ENCODE peak calls at places on chromosomes 4 and X, in ten cellular contexts. W is upper lobe of right lung, Z is GM12865, M is cardiac muscle cell, X is GM13977, N is fibroblast of lung, Q is AG09319, A is left ventricle myocardium inferior, K is neural progenitor cell, P is dorsolateral prefrontal cortex. I is an unnamed sample.

GRCh38 chr4:84529169-84529751 is 30.2 kb upstream of the NKX6-1 start:
- DNase-seq in W (no peak), Z (peak), M (peak), X (peak), N (peak), Q (no peak), A (no peak), K (peak), P (no peak), I (peak)

GRCh38 chrX:65674351-65674893 is 7.0 kb downstream of the MSN start:
- DNase-seq in W (no peak), Z (no peak), M (peak), X (no peak), N (no peak), Q (no peak), A (no peak), K (no peak), P (no peak), I (no peak)

GRCh38 chrX:145506225-145506624 is 258.9 kb downstream of the SPANXN1 start:
- DNase-seq in W (no peak), Z (no peak), M (no peak), X (no peak), N (no peak), Q (no peak), A (no peak), K (no peak), P (no peak), I (no peak)

GRCh38 chrX:52509916-52510315 is 6.9 kb downstream of the XAGE1B start:
- DNase-seq in W (no peak), Z (no peak), M (no peak), X (no peak), N (no peak), Q (no peak), A (no peak), K (no peak), P (no peak), I (no peak)

GRCh38 chr4:140019619-140020367 is 134.2 kb downstream of the MAML3 start:
- DNase-seq in W (no peak), Z (no peak), M (no peak), X (no peak), N (no peak), Q (no peak), A (no peak), K (no peak), P (no peak), I (no peak)

GRCh38 chr4:110270492-110271197 is 72.2 kb upstream of the ELOVL6 start:
- DNase-seq in W (no peak), Z (no peak), M (no peak), X (no peak), N (peak), Q (peak), A (no peak), K (no peak), P (no peak), I (no peak)

GRCh38 chr4:80268081-80268823 is 1.8 kb downstream of the FGF5 start:
- DNase-seq in W (no peak), Z (no peak), M (peak), X (no peak), N (peak), Q (no peak), A (no peak), K (peak), P (no peak), I (peak)

GRCh38 chr4:3644849-3645627 is 112.8 kb upstream of the LRPAP1 start:
- DNase-seq in W (no peak), Z (no peak), M (no peak), X (no peak), N (peak), Q (no peak), A (no peak), K (no peak), P (peak), I (no peak)

GRCh38 chr4:3708103-3708510 is 58.1 kb upstream of the ADRA2C start:
- DNase-seq in W (peak), Z (no peak), M (no peak), X (no peak), N (no peak), Q (no peak), A (no peak), K (peak), P (peak), I (peak)

GRCh38 chrX:109959356-109959871 is 43.5 kb upstream of the TMEM164 start:
- DNase-seq in W (no peak), Z (no peak), M (no peak), X (no peak), N (no peak), Q (no peak), A (no peak), K (no peak), P (no peak), I (no peak)

GRCh38 chr4:7278071-7278765 is 85.9 kb downstream of the SORCS2 start:
- DNase-seq in W (no peak), Z (no peak), M (no peak), X (no peak), N (no peak), Q (no peak), A (no peak), K (no peak), P (no peak), I (no peak)

GRCh38 chrX:46757593-46757992 is 1.3 kb downstream of the SLC9A7 start:
- DNase-seq in W (no peak), Z (peak), M (no peak), X (no peak), N (peak), Q (no peak), A (no peak), K (no peak), P (no peak), I (no peak)

GRCh38 chrX:149760965-149761364 is 12.9 kb upstream of the HSFX1 start:
- DNase-seq in W (no peak), Z (no peak), M (no peak), X (no peak), N (no peak), Q (no peak), A (no peak), K (no peak), P (no peak), I (no peak)

GRCh38 chr4:67198757-67199156 is 346.5 kb downstream of the CENPC start:
- DNase-seq in W (no peak), Z (peak), M (peak), X (no peak), N (no peak), Q (no peak), A (no peak), K (no peak), P (no peak), I (no peak)

GRCh38 chrX:40008841-40009461 is 88.8 kb downstream of the BCOR start:
- DNase-seq in W (peak), Z (peak), M (peak), X (no peak), N (peak), Q (no peak), A (peak), K (peak), P (no peak), I (peak)

GRCh38 chrX:141467442-141467841 is 117.1 kb downstream of the SPANXA1 start:
- DNase-seq in W (no peak), Z (no peak), M (peak), X (no peak), N (no peak), Q (no peak), A (no peak), K (peak), P (no peak), I (no peak)

GRCh38 chr4:4470208-4470607 is 71.6 kb downstream of the STX18 start:
- DNase-seq in W (no peak), Z (no peak), M (no peak), X (no peak), N (no peak), Q (no peak), A (no peak), K (no peak), P (no peak), I (no peak)

GRCh38 chr4:86152454-86152853 is 207.4 kb downstream of the MAPK10 start:
- DNase-seq in W (no peak), Z (peak), M (no peak), X (no peak), N (no peak), Q (no peak), A (no peak), K (no peak), P (no peak), I (no peak)

GRCh38 chr4:179607003-179607402 is 2164.8 kb upstream of the AGA start:
- DNase-seq in W (no peak), Z (peak), M (no peak), X (peak), N (no peak), Q (no peak), A (no peak), K (no peak), P (no peak), I (no peak)

GRCh38 chrX:107117993-107118321 is 665 bp downstream of the RBM41 start:
- DNase-seq in W (no peak), Z (peak), M (no peak), X (no peak), N (peak), Q (no peak), A (no peak), K (no peak), P (no peak), I (no peak)

GRCh38 chrX:68710870-68711576 is 63.6 kb downstream of the STARD8 start:
- DNase-seq in W (no peak), Z (peak), M (peak), X (peak), N (peak), Q (peak), A (no peak), K (peak), P (no peak), I (peak)

GRCh38 chr4:161256716-161257115 is 907.1 kb downstream of the FSTL5 start:
- DNase-seq in W (no peak), Z (peak), M (no peak), X (no peak), N (no peak), Q (no peak), A (no peak), K (peak), P (no peak), I (no peak)

GRCh38 chr4:19486400-19486799 is 765.3 kb upstream of the SLIT2 start:
- DNase-seq in W (no peak), Z (no peak), M (no peak), X (no peak), N (peak), Q (no peak), A (no peak), K (peak), P (no peak), I (no peak)

GRCh38 chrX:48086119-48086518 is 14.7 kb upstream of the ZNF630 start:
- DNase-seq in W (no peak), Z (no peak), M (no peak), X (no peak), N (no peak), Q (no peak), A (no peak), K (no peak), P (no peak), I (no peak)

GRCh38 chrX:69387559-69388487 is 116.3 kb upstream of the NALF2 start:
- DNase-seq in W (peak), Z (peak), M (peak), X (peak), N (peak), Q (peak), A (peak), K (peak), P (peak), I (peak)

GRCh38 chr4:15149234-15149841 is 147.1 kb downstream of the CPEB2 start:
- DNase-seq in W (no peak), Z (peak), M (no peak), X (peak), N (peak), Q (no peak), A (no peak), K (no peak), P (no peak), I (no peak)

GRCh38 chrX:56793112-56793430 is 64.0 kb downstream of the NBDY start:
- DNase-seq in W (no peak), Z (no peak), M (no peak), X (no peak), N (no peak), Q (no peak), A (no peak), K (no peak), P (no peak), I (no peak)

GRCh38 chr4:80196259-80197131 is 808 bp upstream of the PRDM8 start:
- DNase-seq in W (no peak), Z (no peak), M (peak), X (no peak), N (no peak), Q (no peak), A (no peak), K (peak), P (no peak), I (no peak)

GRCh38 chr4:137967480-137968190 is 274.5 kb downstream of the SLC7A11 start:
- DNase-seq in W (no peak), Z (no peak), M (no peak), X (no peak), N (no peak), Q (no peak), A (no peak), K (no peak), P (no peak), I (no peak)

GRCh38 chr4:53515076-53515475 is 76.2 kb downstream of the LNX1 start:
- DNase-seq in W (no peak), Z (no peak), M (no peak), X (no peak), N (no peak), Q (no peak), A (no peak), K (no peak), P (no peak), I (no peak)

GRCh38 chr4:40228497-40229365 is 31.9 kb downstream of the RHOH start:
- DNase-seq in W (no peak), Z (peak), M (no peak), X (peak), N (no peak), Q (no peak), A (no peak), K (peak), P (no peak), I (no peak)
- TF ChIP-seq CTCF in W (peak), Z (peak), M (peak), X (peak), N (peak), Q (peak), A (no peak), K (peak), P (no peak), I (peak)

GRCh38 chr4:153205028-153205648 is 895 bp downstream of the TRIM2 start:
- DNase-seq in W (no peak), Z (peak), M (no peak), X (no peak), N (no peak), Q (no peak), A (no peak), K (peak), P (no peak), I (peak)
- TF ChIP-seq CTCF in W (no peak), Z (no peak), M (no peak), X (no peak), N (no peak), Q (no peak), A (no peak), K (peak), P (no peak), I (no peak)

GRCh38 chr4:76784237-76784636 is 113.7 kb downstream of the SOWAHB start:
- DNase-seq in W (no peak), Z (peak), M (no peak), X (no peak), N (peak), Q (no peak), A (no peak), K (peak), P (no peak), I (no peak)
- TF ChIP-seq CTCF in W (no peak), Z (peak), M (no peak), X (peak), N (peak), Q (peak), A (peak), K (peak), P (no peak), I (no peak)

DNA sequence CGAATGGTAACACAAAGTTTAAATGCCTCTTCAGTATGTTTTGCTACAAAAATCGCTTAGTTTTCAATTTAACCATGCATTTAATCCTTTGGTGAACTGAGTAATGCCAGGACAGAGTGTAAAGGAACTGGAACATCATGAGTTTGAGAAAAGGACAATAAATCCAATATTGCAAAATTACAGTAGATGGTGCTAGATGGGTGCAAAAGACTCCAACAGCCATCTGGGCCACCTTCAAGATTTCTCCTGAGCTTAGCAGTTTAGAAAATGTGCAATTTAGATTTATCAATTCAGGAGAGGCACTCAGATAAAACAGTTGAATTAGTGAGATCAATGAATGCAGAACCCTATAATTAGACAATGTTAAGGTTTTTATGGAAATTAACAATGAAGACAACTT is 33.2 kb upstream of the MID1IP1 start:
- DNase-seq in W (no peak), Z (peak), M (no peak), X (peak), N (peak), Q (peak), A (no peak), K (no peak), P (no peak), I (no peak)
- TF ChIP-seq CTCF in W (peak), Z (peak), M (peak), X (peak), N (peak), Q (peak), A (peak), K (no peak), P (peak), I (no peak)

DNA sequence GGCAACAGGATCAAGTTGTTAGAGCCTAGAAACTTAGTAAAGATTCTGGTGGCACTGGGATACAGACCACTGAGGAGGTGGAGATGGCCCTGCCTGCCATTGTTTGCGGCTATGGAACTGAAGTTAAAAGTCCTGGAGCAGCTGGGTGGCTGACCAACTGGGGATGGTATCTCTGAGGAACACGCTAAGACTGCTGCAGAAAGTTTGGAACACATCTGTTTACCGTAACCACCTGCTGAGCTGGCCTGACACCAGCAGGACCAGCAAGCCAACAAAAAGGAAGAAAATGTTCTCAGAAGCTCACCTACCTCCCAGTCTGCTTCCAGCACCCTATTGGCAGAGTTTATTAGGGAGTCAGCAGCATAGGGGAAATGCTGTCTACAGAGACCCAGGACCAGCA is 17.4 kb upstream of the PACRGL start:
- DNase-seq in W (no peak), Z (no peak), M (no peak), X (no peak), N (no peak), Q (no peak), A (no peak), K (no peak), P (no peak), I (no peak)
- TF ChIP-seq CTCF in W (no peak), Z (no peak), M (no peak), X (no peak), N (no peak), Q (no peak), A (no peak), K (no peak), P (no peak), I (no peak)

GRCh38 chrX:12891167-12891566 is 15.3 kb upstream of the TLR8 start:
- DNase-seq in W (no peak), Z (peak), M (no peak), X (no peak), N (no peak), Q (no peak), A (no peak), K (no peak), P (no peak), I (no peak)

GRCh38 chrX:12891915-12892506 is 14.4 kb upstream of the TLR8 start:
- DNase-seq in W (no peak), Z (peak), M (no peak), X (peak), N (no peak), Q (no peak), A (no peak), K (no peak), P (no peak), I (no peak)

GRCh38 chrX:12896935-12897334 is 9.5 kb upstream of the TLR8 start:
- DNase-seq in W (no peak), Z (no peak), M (no peak), X (no peak), N (no peak), Q (no peak), A (no peak), K (no peak), P (no peak), I (no peak)

GRCh38 chrX:12895856-12896255 is 10.6 kb upstream of the TLR8 start:
- DNase-seq in W (no peak), Z (no peak), M (no peak), X (no peak), N (no peak), Q (no peak), A (no peak), K (no peak), P (no peak), I (no peak)

GRCh38 chrX:12894074-12894691 is 12.2 kb upstream of the TLR8 start:
- DNase-seq in W (no peak), Z (peak), M (peak), X (peak), N (peak), Q (no peak), A (peak), K (peak), P (no peak), I (peak)
- TF ChIP-seq CTCF in W (peak), Z (peak), M (peak), X (peak), N (peak), Q (peak), A (peak), K (peak), P (peak), I (peak)

GRCh38 chr4:1170156-1170804 is 2.1 kb downstream of the SPON2 start:
- DNase-seq in W (no peak), Z (no peak), M (no peak), X (peak), N (no peak), Q (no peak), A (no peak), K (no peak), P (no peak), I (no peak)

GRCh38 chr4:1170805-1171305 is 1.5 kb downstream of the SPON2 start:
- DNase-seq in W (peak), Z (no peak), M (no peak), X (peak), N (no peak), Q (no peak), A (no peak), K (no peak), P (peak), I (no peak)

GRCh38 chr4:1168291-1169031 is 3.9 kb downstream of the SPON2 start:
- DNase-seq in W (no peak), Z (no peak), M (no peak), X (no peak), N (no peak), Q (no peak), A (no peak), K (no peak), P (no peak), I (no peak)

GRCh38 chr4:1169171-1169671 is 3.2 kb downstream of the SPON2 start:
- DNase-seq in W (no peak), Z (no peak), M (no peak), X (no peak), N (no peak), Q (no peak), A (no peak), K (no peak), P (no peak), I (no peak)

GRCh38 chr4:1169691-1170096 is 2.7 kb downstream of the SPON2 start:
- DNase-seq in W (no peak), Z (no peak), M (no peak), X (no peak), N (no peak), Q (no peak), A (no peak), K (no peak), P (peak), I (no peak)
- TF ChIP-seq CTCF in W (no peak), Z (no peak), M (no peak), X (no peak), N (no peak), Q (no peak), A (no peak), K (no peak), P (no peak), I (no peak)

GRCh38 chrX:153740631-153741222 is 16.1 kb downstream of the ABCD1 start:
- DNase-seq in W (no peak), Z (no peak), M (no peak), X (no peak), N (no peak), Q (no peak), A (no peak), K (no peak), P (no peak), I (no peak)
- TF ChIP-seq CTCF in W (no peak), Z (no peak), M (no peak), X (no peak), N (no peak), Q (no peak), A (no peak), K (no peak), P (no peak), I (no peak)

DNA sequence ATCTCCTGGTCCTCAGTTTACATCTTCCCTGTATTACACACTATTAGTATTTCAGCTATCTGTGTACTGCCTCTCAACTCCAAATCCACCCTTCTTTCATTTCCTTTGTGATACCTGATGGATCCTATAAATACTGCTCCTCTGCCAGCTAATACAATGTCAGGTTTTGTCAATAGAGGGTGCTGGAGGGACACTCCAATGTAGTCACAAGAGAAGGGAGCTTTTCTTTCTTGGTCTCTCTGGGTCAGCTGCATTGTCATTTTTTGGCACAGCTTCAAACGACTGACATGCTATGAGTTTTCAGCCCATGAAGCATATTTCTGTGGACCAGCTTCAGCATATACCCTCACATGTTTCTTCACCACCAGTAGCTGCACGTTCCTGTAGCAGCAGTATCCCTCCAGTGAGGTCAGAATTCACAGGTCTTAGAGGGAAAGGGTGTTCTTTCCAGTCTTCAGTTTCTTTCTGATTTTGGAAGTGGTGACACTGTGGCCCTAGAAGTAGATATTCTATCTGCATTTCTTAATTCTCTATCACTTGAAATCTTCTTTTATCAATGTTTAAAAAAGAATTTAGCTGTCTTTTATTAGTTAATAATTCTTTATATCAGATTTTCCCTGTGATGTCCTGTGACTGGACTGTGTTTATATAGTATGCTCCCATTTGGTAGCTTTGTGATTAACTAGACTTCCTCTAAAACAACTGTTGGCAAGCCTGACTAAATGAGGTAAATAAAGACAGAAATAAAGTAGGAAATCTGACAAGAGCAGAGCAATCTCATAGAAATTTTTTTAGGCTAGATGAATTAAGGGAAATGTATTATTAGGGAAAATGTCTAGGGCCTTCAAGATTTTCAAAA is 60.6 kb downstream of the GABRA2 start:
- DNase-seq in W (no peak), Z (peak), M (peak), X (peak), N (peak), Q (no peak), A (no peak), K (peak), P (no peak), I (peak)
- TF ChIP-seq CTCF in W (no peak), Z (peak), M (peak), X (peak), N (no peak), Q (no peak), A (peak), K (peak), P (peak), I (peak)